ENCODE peak calls at places on chromosomes 16 and 17, in seven cellular contexts. One of them, this sample, is unnamed.

GRCh38 chr16:28097500-28097899 is 34.0 kb upstream of the GSG1L start:
- DNase-seq in NCI-H524 treated with DMSO at 0.1 percent for 48 hours: no peak
- DNase-seq in skeletal muscle cell: no peak
- DNase-seq in fibroblast of mammary gland: no peak
- DNase-seq in activated gamma-delta T cell treated with Interleukin-2 at 50 U/mL for 16 hours: no peak
- DNase-seq in activated naive CD4-positive, alpha-beta T cell treated with Interleukin-2 at 50 U/mL for 16 hours: no peak
- DNase-seq in retina: no peak
- DNase-seq in this sample: no peak

GRCh38 chr16:48041861-48042435 is 113.8 kb downstream of the ABCC12 start:
- DNase-seq in skeletal muscle cell: no peak
- DNase-seq in retina: no peak
- DNase-seq in activated gamma-delta T cell treated with Interleukin-2 at 50 U/mL for 16 hours: no peak
- DNase-seq in NCI-H524 treated with DMSO at 0.1 percent for 48 hours: peak
- DNase-seq in activated naive CD4-positive, alpha-beta T cell treated with Interleukin-2 at 50 U/mL for 16 hours: no peak
- DNase-seq in fibroblast of mammary gland: no peak
- DNase-seq in this sample: no peak

GRCh38 chr17:57705921-57706695 is 39.0 kb downstream of the CCDC182 start:
- DNase-seq in activated gamma-delta T cell treated with Interleukin-2 at 50 U/mL for 16 hours: no peak
- DNase-seq in retina: no peak
- DNase-seq in skeletal muscle cell: no peak
- DNase-seq in fibroblast of mammary gland: no peak
- DNase-seq in NCI-H524 treated with DMSO at 0.1 percent for 48 hours: no peak
- DNase-seq in activated naive CD4-positive, alpha-beta T cell treated with Interleukin-2 at 50 U/mL for 16 hours: no peak
- DNase-seq in this sample: no peak

GRCh38 chr17:27609606-27610303 is 21.2 kb upstream of the LGALS9 start:
- DNase-seq in retina: peak
- DNase-seq in NCI-H524 treated with DMSO at 0.1 percent for 48 hours: no peak
- DNase-seq in skeletal muscle cell: no peak
- DNase-seq in activated gamma-delta T cell treated with Interleukin-2 at 50 U/mL for 16 hours: no peak
- DNase-seq in fibroblast of mammary gland: peak
- DNase-seq in activated naive CD4-positive, alpha-beta T cell treated with Interleukin-2 at 50 U/mL for 16 hours: no peak
- DNase-seq in this sample: peak

GRCh38 chr17:8253801-8254200 is 4.7 kb downstream of the PFAS start:
- DNase-seq in activated naive CD4-positive, alpha-beta T cell treated with Interleukin-2 at 50 U/mL for 16 hours: no peak
- DNase-seq in retina: no peak
- DNase-seq in fibroblast of mammary gland: peak
- DNase-seq in NCI-H524 treated with DMSO at 0.1 percent for 48 hours: no peak
- DNase-seq in skeletal muscle cell: no peak
- DNase-seq in activated gamma-delta T cell treated with Interleukin-2 at 50 U/mL for 16 hours: no peak
- DNase-seq in this sample: no peak

GRCh38 chr16:86517652-86518258 is 7.4 kb downstream of the FOXF1 start:
- DNase-seq in activated naive CD4-positive, alpha-beta T cell treated with Interleukin-2 at 50 U/mL for 16 hours: no peak
- DNase-seq in retina: peak
- DNase-seq in NCI-H524 treated with DMSO at 0.1 percent for 48 hours: no peak
- DNase-seq in activated gamma-delta T cell treated with Interleukin-2 at 50 U/mL for 16 hours: no peak
- DNase-seq in skeletal muscle cell: no peak
- DNase-seq in fibroblast of mammary gland: peak
- DNase-seq in this sample: peak

GRCh38 chr16:5336898-5337297 is 239.3 kb upstream of the EEF2KMT start:
- DNase-seq in retina: no peak
- DNase-seq in activated naive CD4-positive, alpha-beta T cell treated with Interleukin-2 at 50 U/mL for 16 hours: no peak
- DNase-seq in fibroblast of mammary gland: no peak
- DNase-seq in NCI-H524 treated with DMSO at 0.1 percent for 48 hours: no peak
- DNase-seq in activated gamma-delta T cell treated with Interleukin-2 at 50 U/mL for 16 hours: no peak
- DNase-seq in skeletal muscle cell: no peak
- DNase-seq in this sample: no peak

GRCh38 chr16:82366462-82366861 is 196.4 kb upstream of the MPHOSPH6 start:
- DNase-seq in activated naive CD4-positive, alpha-beta T cell treated with Interleukin-2 at 50 U/mL for 16 hours: no peak
- DNase-seq in activated gamma-delta T cell treated with Interleukin-2 at 50 U/mL for 16 hours: no peak
- DNase-seq in skeletal muscle cell: no peak
- DNase-seq in retina: no peak
- DNase-seq in fibroblast of mammary gland: no peak
- DNase-seq in NCI-H524 treated with DMSO at 0.1 percent for 48 hours: no peak
- DNase-seq in this sample: no peak

GRCh38 chr17:70207184-70207583 is 37.9 kb downstream of the KCNJ2 start:
- DNase-seq in NCI-H524 treated with DMSO at 0.1 percent for 48 hours: no peak
- DNase-seq in retina: no peak
- DNase-seq in activated naive CD4-positive, alpha-beta T cell treated with Interleukin-2 at 50 U/mL for 16 hours: no peak
- DNase-seq in skeletal muscle cell: no peak
- DNase-seq in fibroblast of mammary gland: no peak
- DNase-seq in activated gamma-delta T cell treated with Interleukin-2 at 50 U/mL for 16 hours: no peak
- DNase-seq in this sample: no peak

GRCh38 chr16:10738231-10739077 is 5.2 kb upstream of the NUBP1 start:
- DNase-seq in NCI-H524 treated with DMSO at 0.1 percent for 48 hours: no peak
- DNase-seq in retina: no peak
- DNase-seq in skeletal muscle cell: no peak
- DNase-seq in activated naive CD4-positive, alpha-beta T cell treated with Interleukin-2 at 50 U/mL for 16 hours: peak
- DNase-seq in activated gamma-delta T cell treated with Interleukin-2 at 50 U/mL for 16 hours: peak
- DNase-seq in fibroblast of mammary gland: peak
- DNase-seq in this sample: peak

GRCh38 chr16:57447142-57447962 is at the start of the genes CIAPIN1 and COQ9:
- DNase-seq in activated naive CD4-positive, alpha-beta T cell treated with Interleukin-2 at 50 U/mL for 16 hours: peak
- DNase-seq in retina: peak
- DNase-seq in fibroblast of mammary gland: peak
- DNase-seq in skeletal muscle cell: peak
- DNase-seq in NCI-H524 treated with DMSO at 0.1 percent for 48 hours: peak
- DNase-seq in activated gamma-delta T cell treated with Interleukin-2 at 50 U/mL for 16 hours: peak
- DNase-seq in this sample: peak

GRCh38 chr17:80408872-80409271 is 6.1 kb upstream of the ENDOV start:
- DNase-seq in retina: no peak
- DNase-seq in NCI-H524 treated with DMSO at 0.1 percent for 48 hours: no peak
- DNase-seq in activated naive CD4-positive, alpha-beta T cell treated with Interleukin-2 at 50 U/mL for 16 hours: no peak
- DNase-seq in activated gamma-delta T cell treated with Interleukin-2 at 50 U/mL for 16 hours: no peak
- DNase-seq in fibroblast of mammary gland: peak
- DNase-seq in skeletal muscle cell: no peak
- DNase-seq in this sample: no peak

GRCh38 chr17:45948881-45949624 is 50.0 kb upstream of the STH start:
- DNase-seq in activated gamma-delta T cell treated with Interleukin-2 at 50 U/mL for 16 hours: peak
- DNase-seq in skeletal muscle cell: peak
- DNase-seq in activated naive CD4-positive, alpha-beta T cell treated with Interleukin-2 at 50 U/mL for 16 hours: peak
- DNase-seq in NCI-H524 treated with DMSO at 0.1 percent for 48 hours: no peak
- DNase-seq in fibroblast of mammary gland: peak
- DNase-seq in retina: peak
- DNase-seq in this sample: peak

GRCh38 chr16:6375471-6376075 is 957.1 kb upstream of the RBFOX1 start:
- DNase-seq in fibroblast of mammary gland: no peak
- DNase-seq in retina: peak
- DNase-seq in skeletal muscle cell: no peak
- DNase-seq in activated naive CD4-positive, alpha-beta T cell treated with Interleukin-2 at 50 U/mL for 16 hours: no peak
- DNase-seq in NCI-H524 treated with DMSO at 0.1 percent for 48 hours: no peak
- DNase-seq in activated gamma-delta T cell treated with Interleukin-2 at 50 U/mL for 16 hours: no peak
- DNase-seq in this sample: no peak

GRCh38 chr16:10729649-10730048 is 14.0 kb upstream of the NUBP1 start:
- DNase-seq in retina: no peak
- DNase-seq in fibroblast of mammary gland: peak
- DNase-seq in activated naive CD4-positive, alpha-beta T cell treated with Interleukin-2 at 50 U/mL for 16 hours: no peak
- DNase-seq in activated gamma-delta T cell treated with Interleukin-2 at 50 U/mL for 16 hours: no peak
- DNase-seq in NCI-H524 treated with DMSO at 0.1 percent for 48 hours: peak
- DNase-seq in skeletal muscle cell: no peak
- DNase-seq in this sample: peak

GRCh38 chr17:50661795-50662391 is 27.2 kb downstream of the ABCC3 start:
- DNase-seq in fibroblast of mammary gland: peak
- DNase-seq in skeletal muscle cell: peak
- DNase-seq in NCI-H524 treated with DMSO at 0.1 percent for 48 hours: peak
- DNase-seq in retina: no peak
- DNase-seq in activated naive CD4-positive, alpha-beta T cell treated with Interleukin-2 at 50 U/mL for 16 hours: peak
- DNase-seq in activated gamma-delta T cell treated with Interleukin-2 at 50 U/mL for 16 hours: no peak
- DNase-seq in this sample: peak

GRCh38 chr16:5315914-5316313 is 218.3 kb upstream of the EEF2KMT start:
- DNase-seq in activated gamma-delta T cell treated with Interleukin-2 at 50 U/mL for 16 hours: no peak
- DNase-seq in NCI-H524 treated with DMSO at 0.1 percent for 48 hours: no peak
- DNase-seq in fibroblast of mammary gland: no peak
- DNase-seq in skeletal muscle cell: no peak
- DNase-seq in retina: no peak
- DNase-seq in activated naive CD4-positive, alpha-beta T cell treated with Interleukin-2 at 50 U/mL for 16 hours: no peak
- DNase-seq in this sample: no peak

GRCh38 chr16:19559242-19559910 is 3.9 kb downstream of the VPS35L start:
- DNase-seq in fibroblast of mammary gland: peak
- DNase-seq in skeletal muscle cell: peak
- DNase-seq in NCI-H524 treated with DMSO at 0.1 percent for 48 hours: no peak
- DNase-seq in activated naive CD4-positive, alpha-beta T cell treated with Interleukin-2 at 50 U/mL for 16 hours: peak
- DNase-seq in activated gamma-delta T cell treated with Interleukin-2 at 50 U/mL for 16 hours: peak
- DNase-seq in retina: peak
- DNase-seq in this sample: peak

GRCh38 chr17:29778936-29779811 is 150.9 kb downstream of the SSH2 start:
- DNase-seq in fibroblast of mammary gland: peak
- DNase-seq in NCI-H524 treated with DMSO at 0.1 percent for 48 hours: peak
- DNase-seq in skeletal muscle cell: no peak
- DNase-seq in retina: peak
- DNase-seq in activated gamma-delta T cell treated with Interleukin-2 at 50 U/mL for 16 hours: peak
- DNase-seq in activated naive CD4-positive, alpha-beta T cell treated with Interleukin-2 at 50 U/mL for 16 hours: peak
- DNase-seq in this sample: peak

GRCh38 chr17:52233632-52234031 is 75.1 kb upstream of the CA10 start:
- DNase-seq in retina: no peak
- DNase-seq in activated gamma-delta T cell treated with Interleukin-2 at 50 U/mL for 16 hours: no peak
- DNase-seq in activated naive CD4-positive, alpha-beta T cell treated with Interleukin-2 at 50 U/mL for 16 hours: no peak
- DNase-seq in fibroblast of mammary gland: no peak
- DNase-seq in skeletal muscle cell: no peak
- DNase-seq in NCI-H524 treated with DMSO at 0.1 percent for 48 hours: no peak
- DNase-seq in this sample: no peak

GRCh38 chr17:76529224-76529642 is 8.3 kb downstream of the CYGB start:
- DNase-seq in activated gamma-delta T cell treated with Interleukin-2 at 50 U/mL for 16 hours: no peak
- DNase-seq in skeletal muscle cell: peak
- DNase-seq in activated naive CD4-positive, alpha-beta T cell treated with Interleukin-2 at 50 U/mL for 16 hours: no peak
- DNase-seq in NCI-H524 treated with DMSO at 0.1 percent for 48 hours: no peak
- DNase-seq in retina: no peak
- DNase-seq in fibroblast of mammary gland: peak
- DNase-seq in this sample: peak

GRCh38 chr17:47797797-47798196 is 23.8 kb downstream of the OSBPL7 start:
- DNase-seq in retina: no peak
- DNase-seq in fibroblast of mammary gland: no peak
- DNase-seq in skeletal muscle cell: no peak
- DNase-seq in NCI-H524 treated with DMSO at 0.1 percent for 48 hours: no peak
- DNase-seq in activated naive CD4-positive, alpha-beta T cell treated with Interleukin-2 at 50 U/mL for 16 hours: no peak
- DNase-seq in activated gamma-delta T cell treated with Interleukin-2 at 50 U/mL for 16 hours: no peak
- DNase-seq in this sample: no peak

GRCh38 chr17:41474863-41475262 is 6.1 kb downstream of the KRT35 start:
- DNase-seq in skeletal muscle cell: no peak
- DNase-seq in activated naive CD4-positive, alpha-beta T cell treated with Interleukin-2 at 50 U/mL for 16 hours: no peak
- DNase-seq in NCI-H524 treated with DMSO at 0.1 percent for 48 hours: no peak
- DNase-seq in retina: no peak
- DNase-seq in fibroblast of mammary gland: no peak
- DNase-seq in activated gamma-delta T cell treated with Interleukin-2 at 50 U/mL for 16 hours: no peak
- DNase-seq in this sample: no peak

GRCh38 chr17:57071991-57072944 is 12.8 kb upstream of the AKAP1 start:
- DNase-seq in NCI-H524 treated with DMSO at 0.1 percent for 48 hours: no peak
- DNase-seq in activated gamma-delta T cell treated with Interleukin-2 at 50 U/mL for 16 hours: no peak
- DNase-seq in activated naive CD4-positive, alpha-beta T cell treated with Interleukin-2 at 50 U/mL for 16 hours: no peak
- DNase-seq in fibroblast of mammary gland: no peak
- DNase-seq in skeletal muscle cell: no peak
- DNase-seq in retina: no peak
- DNase-seq in this sample: no peak

GRCh38 chr17:32275060-32276042 is 9.7 kb downstream of the RHBDL3 start:
- DNase-seq in skeletal muscle cell: peak
- DNase-seq in fibroblast of mammary gland: peak
- DNase-seq in NCI-H524 treated with DMSO at 0.1 percent for 48 hours: peak
- DNase-seq in activated gamma-delta T cell treated with Interleukin-2 at 50 U/mL for 16 hours: no peak
- DNase-seq in activated naive CD4-positive, alpha-beta T cell treated with Interleukin-2 at 50 U/mL for 16 hours: no peak
- DNase-seq in retina: peak
- DNase-seq in this sample: peak

GRCh38 chr17:44188757-44189403 is 2.1 kb downstream of the TMUB2 start:
- DNase-seq in activated naive CD4-positive, alpha-beta T cell treated with Interleukin-2 at 50 U/mL for 16 hours: no peak
- DNase-seq in retina: no peak
- DNase-seq in NCI-H524 treated with DMSO at 0.1 percent for 48 hours: no peak
- DNase-seq in activated gamma-delta T cell treated with Interleukin-2 at 50 U/mL for 16 hours: no peak
- DNase-seq in fibroblast of mammary gland: no peak
- DNase-seq in skeletal muscle cell: no peak
- DNase-seq in this sample: no peak

GRCh38 chr17:27873211-27873610 is 20.0 kb downstream of the LYRM9 start:
- DNase-seq in activated gamma-delta T cell treated with Interleukin-2 at 50 U/mL for 16 hours: no peak
- DNase-seq in skeletal muscle cell: no peak
- DNase-seq in activated naive CD4-positive, alpha-beta T cell treated with Interleukin-2 at 50 U/mL for 16 hours: no peak
- DNase-seq in retina: no peak
- DNase-seq in fibroblast of mammary gland: no peak
- DNase-seq in NCI-H524 treated with DMSO at 0.1 percent for 48 hours: no peak
- DNase-seq in this sample: no peak

GRCh38 chr16:54201200-54201599 is 85.4 kb downstream of the IRX3 start:
- DNase-seq in skeletal muscle cell: no peak
- DNase-seq in retina: no peak
- DNase-seq in activated naive CD4-positive, alpha-beta T cell treated with Interleukin-2 at 50 U/mL for 16 hours: no peak
- DNase-seq in NCI-H524 treated with DMSO at 0.1 percent for 48 hours: no peak
- DNase-seq in fibroblast of mammary gland: no peak
- DNase-seq in activated gamma-delta T cell treated with Interleukin-2 at 50 U/mL for 16 hours: no peak
- DNase-seq in this sample: peak

GRCh38 chr17:48054238-48055185 is 6.4 kb downstream of the NFE2L1 start:
- DNase-seq in activated naive CD4-positive, alpha-beta T cell treated with Interleukin-2 at 50 U/mL for 16 hours: no peak
- DNase-seq in retina: peak
- DNase-seq in skeletal muscle cell: peak
- DNase-seq in fibroblast of mammary gland: peak
- DNase-seq in NCI-H524 treated with DMSO at 0.1 percent for 48 hours: peak
- DNase-seq in activated gamma-delta T cell treated with Interleukin-2 at 50 U/mL for 16 hours: no peak
- DNase-seq in this sample: no peak

GRCh38 chr16:73886378-73886777 is 410.2 kb upstream of the PSMD7 start:
- DNase-seq in skeletal muscle cell: no peak
- DNase-seq in retina: no peak
- DNase-seq in NCI-H524 treated with DMSO at 0.1 percent for 48 hours: peak
- DNase-seq in fibroblast of mammary gland: no peak
- DNase-seq in activated gamma-delta T cell treated with Interleukin-2 at 50 U/mL for 16 hours: no peak
- DNase-seq in activated naive CD4-positive, alpha-beta T cell treated with Interleukin-2 at 50 U/mL for 16 hours: no peak
- DNase-seq in this sample: no peak

GRCh38 chr17:14201595-14201994 is 35.1 kb downstream of the CDRT15 start:
- DNase-seq in activated naive CD4-positive, alpha-beta T cell treated with Interleukin-2 at 50 U/mL for 16 hours: peak
- DNase-seq in NCI-H524 treated with DMSO at 0.1 percent for 48 hours: no peak
- DNase-seq in skeletal muscle cell: no peak
- DNase-seq in retina: no peak
- DNase-seq in activated gamma-delta T cell treated with Interleukin-2 at 50 U/mL for 16 hours: peak
- DNase-seq in fibroblast of mammary gland: no peak
- DNase-seq in this sample: no peak

GRCh38 chr17:61279476-61280145 is 120.0 kb upstream of the TBX2 start:
- DNase-seq in activated naive CD4-positive, alpha-beta T cell treated with Interleukin-2 at 50 U/mL for 16 hours: no peak
- DNase-seq in retina: no peak
- DNase-seq in activated gamma-delta T cell treated with Interleukin-2 at 50 U/mL for 16 hours: no peak
- DNase-seq in skeletal muscle cell: peak
- DNase-seq in fibroblast of mammary gland: peak
- DNase-seq in NCI-H524 treated with DMSO at 0.1 percent for 48 hours: no peak
- DNase-seq in this sample: peak

GRCh38 chr16:65845466-65846209 is 520.9 kb upstream of the CDH5 start:
- DNase-seq in fibroblast of mammary gland: peak
- DNase-seq in NCI-H524 treated with DMSO at 0.1 percent for 48 hours: no peak
- DNase-seq in retina: no peak
- DNase-seq in activated naive CD4-positive, alpha-beta T cell treated with Interleukin-2 at 50 U/mL for 16 hours: no peak
- DNase-seq in activated gamma-delta T cell treated with Interleukin-2 at 50 U/mL for 16 hours: no peak
- DNase-seq in skeletal muscle cell: no peak
- DNase-seq in this sample: no peak

GRCh38 chr17:40180694-40181093 is 3.4 kb downstream of the RAPGEFL1 start:
- DNase-seq in activated naive CD4-positive, alpha-beta T cell treated with Interleukin-2 at 50 U/mL for 16 hours: no peak
- DNase-seq in retina: no peak
- DNase-seq in activated gamma-delta T cell treated with Interleukin-2 at 50 U/mL for 16 hours: no peak
- DNase-seq in skeletal muscle cell: no peak
- DNase-seq in fibroblast of mammary gland: no peak
- DNase-seq in NCI-H524 treated with DMSO at 0.1 percent for 48 hours: no peak
- DNase-seq in this sample: no peak

GRCh38 chr17:83192161-83192788 is 112.9 kb downstream of the METRNL start:
- DNase-seq in activated gamma-delta T cell treated with Interleukin-2 at 50 U/mL for 16 hours: no peak
- DNase-seq in retina: no peak
- DNase-seq in NCI-H524 treated with DMSO at 0.1 percent for 48 hours: no peak
- DNase-seq in skeletal muscle cell: no peak
- DNase-seq in fibroblast of mammary gland: peak
- DNase-seq in activated naive CD4-positive, alpha-beta T cell treated with Interleukin-2 at 50 U/mL for 16 hours: no peak
- DNase-seq in this sample: peak